ENCODE peak calls at places on chromosome 10, in four cellular contexts. One of them, this sample, is unnamed.

GRCh38 chr10:108375691-108376090 is 1211.2 kb upstream of the SORCS1 start:
- DNase-seq in mucosa of descending colon: no peak
- DNase-seq in endothelial cell: no peak
- DNase-seq in progenitor cell of endocrine pancreas: no peak
- DNase-seq in this sample: no peak

GRCh38 chr10:3935141-3935540 is 150.1 kb upstream of the KLF6 start:
- DNase-seq in mucosa of descending colon: peak
- DNase-seq in endothelial cell: no peak
- DNase-seq in progenitor cell of endocrine pancreas: no peak
- DNase-seq in this sample: no peak

GRCh38 chr10:125152646-125153368 is 7.6 kb downstream of the CTBP2 start:
- DNase-seq in mucosa of descending colon: peak
- DNase-seq in endothelial cell: no peak
- DNase-seq in progenitor cell of endocrine pancreas: no peak
- DNase-seq in this sample: peak

GRCh38 chr10:35335133-35335532 is 1.2 kb upstream of the CCNY start:
- DNase-seq in mucosa of descending colon: no peak
- DNase-seq in endothelial cell: no peak
- DNase-seq in progenitor cell of endocrine pancreas: no peak
- DNase-seq in this sample: no peak

GRCh38 chr10:17273403-17273802 is 45.4 kb downstream of the VIM start:
- DNase-seq in mucosa of descending colon: no peak
- DNase-seq in endothelial cell: no peak
- DNase-seq in progenitor cell of endocrine pancreas: no peak
- DNase-seq in this sample: no peak

GRCh38 chr10:54607983-54608382 is 193.0 kb downstream of the PCDH15 start:
- DNase-seq in mucosa of descending colon: no peak
- DNase-seq in endothelial cell: no peak
- DNase-seq in progenitor cell of endocrine pancreas: no peak
- DNase-seq in this sample: no peak

GRCh38 chr10:4941540-4942330 is 21.5 kb upstream of the AKR1C1 start:
- DNase-seq in mucosa of descending colon: no peak
- DNase-seq in endothelial cell: no peak
- DNase-seq in progenitor cell of endocrine pancreas: no peak
- DNase-seq in this sample: no peak

GRCh38 chr10:14880201-14880600 is 1.5 kb downstream of the SUV39H2 start:
- DNase-seq in mucosa of descending colon: no peak
- DNase-seq in endothelial cell: no peak
- DNase-seq in progenitor cell of endocrine pancreas: no peak
- DNase-seq in this sample: no peak

GRCh38 chr10:18860591-18861205 is 187.9 kb upstream of the MALRD1 start:
- DNase-seq in mucosa of descending colon: no peak
- DNase-seq in endothelial cell: no peak
- DNase-seq in progenitor cell of endocrine pancreas: no peak
- DNase-seq in this sample: no peak

GRCh38 chr10:12961416-12961815 is 40.1 kb downstream of the CCDC3 start:
- DNase-seq in mucosa of descending colon: no peak
- DNase-seq in endothelial cell: no peak
- DNase-seq in progenitor cell of endocrine pancreas: no peak
- DNase-seq in this sample: no peak

GRCh38 chr10:24469993-24470392 is 253.7 kb downstream of the ARHGAP21 start:
- DNase-seq in mucosa of descending colon: peak
- DNase-seq in endothelial cell: no peak
- DNase-seq in progenitor cell of endocrine pancreas: no peak
- DNase-seq in this sample: no peak

GRCh38 chr10:1149793-1150637 is 93.8 kb downstream of the WDR37 start:
- DNase-seq in mucosa of descending colon: peak
- DNase-seq in endothelial cell: no peak
- DNase-seq in progenitor cell of endocrine pancreas: no peak
- DNase-seq in this sample: no peak

DNA sequence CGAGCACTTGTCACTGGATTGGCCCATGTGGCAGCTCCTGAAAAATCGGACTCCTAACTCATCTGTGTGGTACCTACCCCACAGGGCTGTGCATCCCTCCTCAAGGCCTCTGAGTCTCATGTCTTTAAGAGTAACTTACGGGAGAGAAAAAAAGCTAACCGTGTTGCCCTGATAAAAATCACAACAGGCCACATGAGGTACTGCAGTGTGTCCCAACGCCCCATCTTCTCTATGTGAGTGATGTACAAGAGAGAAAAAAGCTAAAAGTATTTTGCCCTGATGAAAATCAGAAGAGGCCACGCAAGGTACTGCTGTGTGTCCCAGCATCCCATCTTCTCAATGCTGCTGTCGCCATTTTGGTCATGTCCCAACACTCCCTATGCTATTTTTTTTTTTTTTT is 41.2 kb upstream of the ADRB1 start:
- DNase-seq in mucosa of descending colon: no peak
- DNase-seq in endothelial cell: no peak
- DNase-seq in progenitor cell of endocrine pancreas: no peak
- DNase-seq in this sample: no peak
- TF ChIP-seq CTCF in mucosa of descending colon: no peak
- TF ChIP-seq CTCF in endothelial cell: peak
- TF ChIP-seq CTCF in progenitor cell of endocrine pancreas: peak
- TF ChIP-seq CTCF in this sample: no peak

GRCh38 chr10:132446661-132447445 is 49.9 kb downstream of the PWWP2B start:
- DNase-seq in mucosa of descending colon: peak
- DNase-seq in endothelial cell: peak
- DNase-seq in progenitor cell of endocrine pancreas: no peak
- DNase-seq in this sample: peak
- TF ChIP-seq CTCF in mucosa of descending colon: peak
- TF ChIP-seq CTCF in endothelial cell: no peak
- TF ChIP-seq CTCF in progenitor cell of endocrine pancreas: peak
- TF ChIP-seq CTCF in this sample: peak

DNA sequence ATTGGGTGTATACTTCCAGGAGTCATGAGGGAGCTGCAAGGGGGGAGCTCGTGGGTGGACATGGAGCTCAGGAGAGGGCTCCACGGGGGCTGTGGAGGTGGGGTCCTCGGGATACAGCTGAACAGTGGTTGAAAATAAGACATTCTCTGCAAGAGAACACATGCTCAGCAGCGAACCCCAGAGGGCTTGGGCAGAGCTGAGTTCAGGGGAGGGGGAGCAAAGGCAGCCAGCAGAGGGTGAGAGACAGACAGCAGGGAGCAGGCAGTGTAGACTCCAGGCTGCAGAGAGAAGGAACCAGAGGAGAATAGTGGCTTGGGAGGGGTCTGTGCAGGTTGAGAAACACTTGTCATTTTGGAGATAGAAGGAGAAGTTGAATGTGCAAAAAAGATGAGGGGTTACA is 73.0 kb upstream of the LRRC18 start:
- DNase-seq in mucosa of descending colon: no peak
- DNase-seq in endothelial cell: no peak
- DNase-seq in progenitor cell of endocrine pancreas: no peak
- DNase-seq in this sample: no peak
- TF ChIP-seq CTCF in mucosa of descending colon: no peak
- TF ChIP-seq CTCF in endothelial cell: no peak
- TF ChIP-seq CTCF in progenitor cell of endocrine pancreas: no peak
- TF ChIP-seq CTCF in this sample: no peak

DNA sequence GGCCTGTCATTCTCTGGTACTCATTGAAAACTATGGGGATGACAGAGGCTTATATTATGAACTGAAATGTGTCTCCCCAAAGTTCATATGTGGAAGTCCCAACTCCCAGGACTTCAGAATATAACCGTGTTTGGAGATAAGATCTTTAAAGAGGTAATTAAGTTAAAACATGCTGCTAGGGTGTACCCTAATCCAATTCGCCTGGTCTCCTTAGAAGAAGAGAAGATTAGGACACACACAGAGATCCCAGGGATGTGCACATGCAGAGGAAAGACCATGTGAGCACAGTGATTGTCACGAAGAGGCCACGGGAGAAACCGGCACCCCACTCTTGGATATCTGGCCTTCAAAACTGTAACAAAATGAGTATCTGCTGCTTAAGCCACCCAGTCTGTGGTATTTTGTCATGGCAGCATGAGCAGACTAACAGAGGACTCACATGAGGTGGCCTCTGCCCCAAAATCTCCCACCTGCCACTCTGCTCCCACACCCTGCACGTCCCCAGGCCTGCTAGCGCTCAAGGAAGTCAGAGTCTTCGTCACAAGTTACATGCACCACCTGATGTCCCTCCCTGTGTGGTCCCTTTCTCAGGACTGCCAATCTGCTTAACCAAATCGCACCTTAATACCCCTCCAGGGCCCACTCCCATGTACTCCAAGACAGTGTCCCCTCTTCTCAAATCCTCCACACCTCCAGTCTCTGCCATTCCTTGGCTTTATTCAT is 26.8 kb downstream of the PLAC9 start:
- DNase-seq in mucosa of descending colon: no peak
- DNase-seq in endothelial cell: no peak
- DNase-seq in progenitor cell of endocrine pancreas: no peak
- DNase-seq in this sample: no peak
- TF ChIP-seq CTCF in mucosa of descending colon: no peak
- TF ChIP-seq CTCF in endothelial cell: no peak
- TF ChIP-seq CTCF in progenitor cell of endocrine pancreas: no peak
- TF ChIP-seq CTCF in this sample: no peak

DNA sequence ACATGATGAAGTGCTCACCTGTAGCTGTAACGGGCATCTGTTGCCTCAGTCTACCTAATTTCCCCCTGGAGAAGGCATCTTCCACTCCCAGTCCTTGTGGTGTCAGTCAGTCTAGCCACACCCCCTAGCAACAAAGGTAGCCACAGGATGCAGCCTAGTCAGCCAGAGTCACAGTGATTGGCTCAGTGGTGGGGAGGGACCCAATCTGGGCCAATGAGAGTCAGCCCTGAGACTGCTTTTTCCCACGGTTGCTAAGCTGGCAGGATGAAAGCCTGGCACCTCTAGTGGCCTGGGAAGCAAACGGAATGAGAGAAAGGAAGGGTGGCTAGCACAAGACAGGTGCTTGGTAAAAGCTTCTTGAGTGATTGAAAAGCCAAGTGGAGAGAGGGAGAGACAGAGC is 118.6 kb downstream of the SH3PXD2A start:
- DNase-seq in mucosa of descending colon: no peak
- DNase-seq in endothelial cell: no peak
- DNase-seq in progenitor cell of endocrine pancreas: no peak
- DNase-seq in this sample: no peak
- TF ChIP-seq CTCF in mucosa of descending colon: no peak
- TF ChIP-seq CTCF in endothelial cell: no peak
- TF ChIP-seq CTCF in progenitor cell of endocrine pancreas: peak
- TF ChIP-seq CTCF in this sample: no peak

GRCh38 chr10:8403711-8404371 is 349.4 kb downstream of the GATA3 start:
- DNase-seq in mucosa of descending colon: no peak
- DNase-seq in endothelial cell: peak
- DNase-seq in progenitor cell of endocrine pancreas: no peak
- DNase-seq in this sample: no peak
- TF ChIP-seq CTCF in mucosa of descending colon: no peak
- TF ChIP-seq CTCF in endothelial cell: no peak
- TF ChIP-seq CTCF in progenitor cell of endocrine pancreas: peak
- TF ChIP-seq CTCF in this sample: no peak

GRCh38 chr10:112082134-112082533 is 101.4 kb downstream of the GPAM start:
- DNase-seq in mucosa of descending colon: peak
- DNase-seq in endothelial cell: no peak
- DNase-seq in progenitor cell of endocrine pancreas: no peak
- DNase-seq in this sample: no peak
- TF ChIP-seq CTCF in mucosa of descending colon: no peak
- TF ChIP-seq CTCF in endothelial cell: no peak
- TF ChIP-seq CTCF in progenitor cell of endocrine pancreas: no peak
- TF ChIP-seq CTCF in this sample: no peak

GRCh38 chr10:22426653-22427052 is 81.4 kb downstream of the SPAG6 start:
- DNase-seq in mucosa of descending colon: no peak
- DNase-seq in endothelial cell: no peak
- DNase-seq in progenitor cell of endocrine pancreas: no peak
- DNase-seq in this sample: no peak

GRCh38 chr10:22415072-22415471 is 69.8 kb downstream of the SPAG6 start:
- DNase-seq in mucosa of descending colon: no peak
- DNase-seq in endothelial cell: no peak
- DNase-seq in progenitor cell of endocrine pancreas: no peak
- DNase-seq in this sample: no peak

GRCh38 chr10:22417736-22418268 is 72.5 kb downstream of the SPAG6 start:
- DNase-seq in mucosa of descending colon: no peak
- DNase-seq in endothelial cell: no peak
- DNase-seq in progenitor cell of endocrine pancreas: no peak
- DNase-seq in this sample: no peak

GRCh38 chr10:22420787-22421517 is 75.7 kb downstream of the SPAG6 start:
- DNase-seq in mucosa of descending colon: no peak
- DNase-seq in endothelial cell: no peak
- DNase-seq in progenitor cell of endocrine pancreas: no peak
- DNase-seq in this sample: no peak
- TF ChIP-seq CTCF in mucosa of descending colon: no peak
- TF ChIP-seq CTCF in endothelial cell: no peak
- TF ChIP-seq CTCF in progenitor cell of endocrine pancreas: no peak
- TF ChIP-seq CTCF in this sample: no peak

DNA sequence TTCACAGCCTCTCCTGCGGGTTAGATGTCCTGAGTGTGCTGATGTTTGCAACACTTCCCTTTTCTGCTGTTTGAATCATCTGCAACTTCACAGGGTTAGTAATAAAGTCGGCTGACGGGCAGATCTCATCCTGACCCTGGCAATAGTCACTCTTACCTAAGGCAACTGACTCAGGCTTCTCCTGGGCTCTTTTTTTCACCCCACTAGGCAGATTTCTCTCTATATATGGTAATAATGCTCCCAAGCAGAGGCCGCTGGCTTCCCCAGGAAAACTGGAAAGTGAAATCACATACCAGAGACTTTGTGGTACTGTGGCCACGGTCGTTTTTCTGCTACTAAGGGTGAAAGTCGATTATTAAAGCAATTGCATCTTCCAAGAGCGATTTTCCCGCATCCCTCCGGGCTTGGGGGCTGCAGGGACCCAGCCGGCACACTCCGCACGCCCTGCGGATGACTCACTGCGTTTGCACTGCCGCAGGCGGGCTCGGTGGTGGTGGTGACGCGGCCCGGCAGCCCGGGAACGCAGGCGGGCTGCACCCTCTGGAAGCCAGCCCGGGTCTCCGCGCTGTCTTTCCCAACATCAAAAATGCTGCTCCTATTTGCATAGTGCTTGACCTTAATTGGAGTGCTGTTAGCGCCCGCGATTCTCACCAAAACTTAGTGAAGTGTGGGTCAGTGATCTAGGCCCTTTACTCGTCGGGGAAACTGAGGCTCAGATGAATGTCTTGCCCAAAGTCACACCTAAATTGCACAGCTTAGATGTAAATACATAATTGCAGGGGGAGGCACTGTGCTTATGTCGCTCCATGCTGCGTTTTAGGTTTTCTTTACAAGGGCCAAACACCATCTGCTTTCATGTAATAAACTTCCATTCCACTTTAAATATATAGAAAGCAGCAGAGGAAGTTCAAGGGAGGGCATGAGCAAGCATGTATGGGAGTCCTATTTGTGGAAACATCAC is 47.6 kb upstream of the ITGB1 start:
- DNase-seq in mucosa of descending colon: peak
- DNase-seq in endothelial cell: peak
- DNase-seq in progenitor cell of endocrine pancreas: peak
- DNase-seq in this sample: peak
- TF ChIP-seq CTCF in mucosa of descending colon: no peak
- TF ChIP-seq CTCF in endothelial cell: no peak
- TF ChIP-seq CTCF in progenitor cell of endocrine pancreas: no peak
- TF ChIP-seq CTCF in this sample: no peak

GRCh38 chr10:78401882-78402367 is 368.3 kb downstream of the RPS24 start:
- DNase-seq in mucosa of descending colon: no peak
- DNase-seq in endothelial cell: no peak
- DNase-seq in progenitor cell of endocrine pancreas: no peak
- DNase-seq in this sample: no peak

GRCh38 chr10:78395162-78395561 is 361.5 kb downstream of the RPS24 start:
- DNase-seq in mucosa of descending colon: no peak
- DNase-seq in endothelial cell: no peak
- DNase-seq in progenitor cell of endocrine pancreas: no peak
- DNase-seq in this sample: no peak

GRCh38 chr10:78396754-78397153 is 363.1 kb downstream of the RPS24 start:
- DNase-seq in mucosa of descending colon: no peak
- DNase-seq in endothelial cell: no peak
- DNase-seq in progenitor cell of endocrine pancreas: no peak
- DNase-seq in this sample: no peak

GRCh38 chr10:78397796-78398195 is 364.1 kb downstream of the RPS24 start:
- DNase-seq in mucosa of descending colon: no peak
- DNase-seq in endothelial cell: no peak
- DNase-seq in progenitor cell of endocrine pancreas: no peak
- DNase-seq in this sample: no peak

GRCh38 chr10:78398385-78398784 is 364.7 kb downstream of the RPS24 start:
- DNase-seq in mucosa of descending colon: no peak
- DNase-seq in endothelial cell: no peak
- DNase-seq in progenitor cell of endocrine pancreas: no peak
- DNase-seq in this sample: no peak
- TF ChIP-seq CTCF in mucosa of descending colon: no peak
- TF ChIP-seq CTCF in endothelial cell: no peak
- TF ChIP-seq CTCF in progenitor cell of endocrine pancreas: no peak
- TF ChIP-seq CTCF in this sample: no peak

This sample was measured in left lung.